ENCODE peak calls at places on chromosomes 3 and 15, in four cellular contexts. I, F, U and V are unnamed samples.

GRCh38 chr15:35546581-35547381 is 816 bp upstream of the DPH6 start:
- DNase-seq in I (no peak), F (no peak), U (no peak), V (no peak)

GRCh38 chr3:36542186-36542585 is 161.9 kb downstream of the STAC start:
- DNase-seq in I (no peak), F (no peak), U (no peak), V (peak; percentile 67)

GRCh38 chr3:39103324-39103693 is 4.1 kb downstream of the GORASP1 start:
- DNase-seq in I (no peak), F (no peak), U (no peak), V (no peak)

GRCh38 chr3:197333901-197334639 is 35.7 kb upstream of the DLG1 start:
- DNase-seq in I (no peak), F (no peak), U (no peak), V (no peak)

GRCh38 chr3:115693868-115694267 is 70.6 kb downstream of the GAP43 start:
- DNase-seq in I (no peak), F (no peak), U (peak; percentile 67), V (no peak)

GRCh38 chr3:178300441-178300959 is 235.7 kb upstream of the KCNMB2 start:
- DNase-seq in I (no peak), F (no peak), U (no peak), V (no peak)

GRCh38 chr3:39361252-39361927 is 21.8 kb upstream of the SLC25A38 start:
- DNase-seq in I (no peak), F (no peak), U (no peak), V (no peak)

GRCh38 chr3:150605998-150606641 is 3.0 kb downstream of the SELENOT start:
- DNase-seq in I (no peak), F (no peak), U (no peak), V (no peak)

GRCh38 chr3:33115024-33115768 is 1.4 kb downstream of the CRTAP start:
- DNase-seq in I (peak; percentile 86), F (peak; percentile 84), U (peak; percentile 83), V (peak; percentile 96)

GRCh38 chr3:72298201-72299155 is 513.5 kb upstream of the PROK2 start:
- DNase-seq in I (no peak), F (no peak), U (no peak), V (no peak)

GRCh38 chr3:14480207-14481017 is 59.7 kb downstream of the GRIP2 start:
- DNase-seq in I (peak; percentile 55), F (peak; percentile 94), U (no peak), V (peak; percentile 83)

GRCh38 chr15:88904808-88905327 is 8.3 kb downstream of the MFGE8 start:
- DNase-seq in I (peak; percentile 87), F (peak; percentile 70), U (peak; percentile 84), V (peak; percentile 86)

GRCh38 chr3:74390121-74390870 is 224.2 kb downstream of the CNTN3 start:
- DNase-seq in I (no peak), F (no peak), U (no peak), V (peak; percentile 56)

GRCh38 chr3:82329300-82329699 is 567.9 kb upstream of the GBE1 start:
- DNase-seq in I (no peak), F (no peak), U (no peak), V (no peak)
- TF ChIP-seq CTCF in I (no peak), F (no peak), U (peak; percentile 28), V (peak; percentile 43)

GRCh38 chr15:85620321-85621044 is 174.2 kb downstream of the KLHL25 start:
- DNase-seq in I (no peak), F (peak; percentile 73), U (no peak), V (peak; percentile 86)

GRCh38 chr15:85622432-85622831 is 172.3 kb downstream of the KLHL25 start:
- DNase-seq in I (no peak), F (peak; percentile 92), U (no peak), V (peak; percentile 70)

GRCh38 chr15:85623648-85624047 is 171.1 kb downstream of the KLHL25 start:
- DNase-seq in I (no peak), F (peak; percentile 61), U (no peak), V (peak; percentile 53)

GRCh38 chr15:85618956-85619491 is 175.7 kb downstream of the KLHL25 start:
- DNase-seq in I (peak; percentile 82), F (peak; percentile 98), U (peak; percentile 70), V (peak; percentile 97)

DNA sequence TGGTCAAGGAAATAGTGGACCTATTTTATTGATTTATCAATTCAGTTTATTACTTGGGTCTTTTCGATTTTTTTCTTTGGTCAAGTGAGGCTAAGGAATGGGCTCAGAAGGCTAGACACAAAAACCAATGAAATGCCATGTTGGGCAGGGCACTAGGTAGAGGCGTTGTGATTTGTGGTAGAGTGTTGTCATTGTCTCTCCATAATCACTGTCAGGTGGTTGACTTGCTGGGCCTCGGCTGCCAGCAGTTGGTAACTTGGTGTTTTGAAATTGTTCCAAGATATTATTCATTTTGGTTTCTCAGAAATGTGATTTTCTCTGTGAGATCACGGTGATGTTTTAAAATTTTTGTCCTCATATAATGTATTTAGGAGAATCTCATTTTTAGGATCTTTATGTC is 173.6 kb downstream of the KLHL25 start:
- DNase-seq in I (no peak), F (no peak), U (no peak), V (peak; percentile 52)
- H3K4me3 ChIP-seq in I (peak overlapping the region; percentile 62), F (no peak overlapping the region), U (peak overlapping the region; percentile 27), V (peak overlapping the region; percentile 82)

DNA sequence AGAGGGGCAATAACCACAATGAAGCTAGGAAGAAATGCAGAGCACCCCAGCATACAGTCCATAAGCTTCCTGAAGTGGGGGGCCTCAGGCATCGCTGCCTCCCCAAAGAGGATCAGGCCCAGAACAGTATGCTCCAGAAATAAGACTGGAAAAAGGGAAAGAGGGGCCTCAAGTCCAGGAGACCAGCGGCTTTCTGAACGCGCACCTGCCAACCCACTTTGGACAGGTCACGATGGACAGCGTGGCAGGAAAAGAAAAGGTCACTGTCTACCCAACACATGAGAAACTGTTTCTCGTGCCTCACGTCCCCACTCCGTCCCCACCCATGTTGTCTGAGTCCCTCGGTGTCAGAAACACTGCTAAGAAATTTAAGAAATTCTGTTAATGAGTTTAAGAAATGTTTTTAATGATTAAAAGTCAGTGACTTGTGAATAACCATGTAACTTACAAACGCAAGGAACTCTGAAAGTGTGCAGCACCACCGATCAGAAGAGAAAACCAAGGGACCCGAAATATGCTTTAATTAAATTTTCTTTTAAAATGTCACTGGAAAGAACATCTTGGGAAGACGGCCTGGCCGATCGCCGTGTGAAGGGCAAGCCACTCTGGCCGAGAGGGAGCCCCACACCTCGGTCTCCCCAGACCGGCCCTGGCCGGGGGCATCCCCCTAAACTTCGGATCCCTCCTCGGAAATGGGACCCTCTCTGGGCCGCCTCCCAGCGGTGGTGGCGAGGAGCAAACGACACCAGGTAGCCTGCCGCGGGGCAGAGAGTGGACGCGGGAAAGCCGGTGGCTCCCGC is 1.7 kb upstream of the PPARG start:
- DNase-seq in I (peak; percentile 85), F (no peak), U (no peak), V (peak; percentile 16)
- TF ChIP-seq CTCF in I (peak; percentile 8), F (no peak), U (no peak), V (peak; percentile 41)

GRCh38 chr3:86985427-86985826 is 5.5 kb downstream of the VGLL3 start:
- DNase-seq in I (no peak), F (no peak), U (no peak), V (no peak)

GRCh38 chr3:86987421-86987715 is 3.6 kb downstream of the VGLL3 start:
- DNase-seq in I (no peak), F (no peak), U (no peak), V (no peak)

GRCh38 chr3:86988986-86989385 is 2.0 kb downstream of the VGLL3 start:
- DNase-seq in I (no peak), F (no peak), U (no peak), V (no peak)

GRCh38 chr3:86988235-86988634 is 2.7 kb downstream of the VGLL3 start:
- DNase-seq in I (no peak), F (peak; percentile 94), U (no peak), V (peak; percentile 94)

GRCh38 chr3:86986666-86987420 is 4.1 kb downstream of the VGLL3 start:
- DNase-seq in I (no peak), F (peak; percentile 65), U (no peak), V (peak; percentile 76)
- H3K4me3 ChIP-seq in I (no peak overlapping the region), F (peak overlapping the region; percentile 38), U (no peak overlapping the region), V (peak overlapping the region; percentile 94)

GRCh38 chr3:155420869-155421486 is 127.5 kb upstream of the STRIT1 start:
- DNase-seq in I (no peak), F (no peak), U (no peak), V (no peak)
- TF ChIP-seq CTCF in I (no peak), F (no peak), U (no peak), V (no peak)

GRCh38 chr15:62879770-62880169 is 162.8 kb upstream of the TPM1 start:
- DNase-seq in I (no peak), F (no peak), U (no peak), V (no peak)

GRCh38 chr15:62881056-62881455 is 161.5 kb upstream of the TPM1 start:
- DNase-seq in I (no peak), F (no peak), U (no peak), V (no peak)

GRCh38 chr15:62877276-62877857 is 165.2 kb upstream of the TPM1 start:
- DNase-seq in I (no peak), F (no peak), U (no peak), V (no peak)

GRCh38 chr15:62878070-62878469 is 164.5 kb upstream of the TPM1 start:
- DNase-seq in I (no peak), F (no peak), U (no peak), V (no peak)

DNA sequence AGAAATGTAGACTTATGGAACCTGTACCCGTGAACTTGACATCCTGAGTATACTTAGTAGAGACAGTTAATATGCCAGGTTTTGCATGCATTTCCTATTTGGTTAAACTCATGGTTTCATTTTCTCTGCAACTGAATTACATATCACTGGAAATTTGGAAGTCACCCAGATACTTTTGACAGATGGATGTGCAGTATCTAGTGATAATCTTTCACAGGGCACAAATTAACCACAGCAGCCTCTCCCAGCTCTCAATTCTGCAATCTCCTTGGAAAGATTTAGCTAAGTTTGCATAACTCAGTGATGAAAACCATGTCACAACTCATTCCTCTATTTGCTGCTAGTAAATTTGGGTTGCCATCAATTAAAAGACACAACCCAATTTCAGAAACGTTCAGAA is 162.3 kb upstream of the TPM1 start:
- DNase-seq in I (no peak), F (peak; percentile 37), U (no peak), V (peak; percentile 90)
- H3K4me3 ChIP-seq in I (no peak overlapping the region), F (no peak overlapping the region), U (no peak overlapping the region), V (no peak overlapping the region)

DNA sequence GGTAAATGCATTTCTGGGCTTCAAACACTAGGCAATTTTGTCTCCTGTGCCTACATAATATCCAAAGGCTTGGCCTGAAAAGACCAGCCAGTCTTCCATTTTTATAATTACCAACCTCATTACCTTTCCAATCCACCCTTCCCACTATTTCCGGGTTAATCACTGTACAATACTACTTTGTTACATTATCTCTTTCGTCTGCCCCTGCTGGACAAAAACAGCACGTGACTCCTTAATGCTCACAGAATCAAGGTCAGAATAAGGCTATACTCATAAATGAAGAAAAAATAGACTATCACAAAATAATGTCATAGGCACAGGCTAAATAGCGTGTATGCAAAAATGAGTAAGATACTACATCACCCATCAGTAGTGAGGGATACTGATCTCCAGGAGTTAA is 40.1 kb downstream of the ABI3BP start:
- DNase-seq in I (no peak), F (no peak), U (no peak), V (no peak)
- TF ChIP-seq CTCF in I (no peak), F (no peak), U (no peak), V (no peak)